ENCODE peak calls at places on chromosome 20, in five cellular contexts. M is mammary epithelial cell, R is fibroblast of lung, B is MM.1S, J is A673. T is an unnamed sample.

GRCh38 chr20:50510706-50511401 is 671 bp downstream of the PTPN1 start:
- DNase-seq in M (peak), R (no peak), B (peak), J (no peak), T (no peak)

GRCh38 chr20:42308980-42309524 is 690.9 kb upstream of the CHD6 start:
- DNase-seq in M (no peak), R (no peak), B (no peak), J (no peak), T (no peak)

GRCh38 chr20:47265984-47266383 is 90.5 kb downstream of the ZMYND8 start:
- DNase-seq in M (no peak), R (no peak), B (peak), J (no peak), T (no peak)

GRCh38 chr20:9301129-9302072 is 213.0 kb upstream of the LAMP5 start:
- DNase-seq in M (peak), R (peak), B (no peak), J (peak), T (no peak)

GRCh38 chr20:35953411-35954199 is 697 bp downstream of the SCAND1 start:
- DNase-seq in M (no peak), R (peak), B (peak), J (peak), T (no peak)

GRCh38 chr20:1663917-1664316 is 6.3 kb upstream of the SIRPG start:
- DNase-seq in M (peak), R (peak), B (no peak), J (peak), T (no peak)

GRCh38 chr20:43667341-43668132 is 623 bp downstream of the MYBL2 start:
- DNase-seq in M (no peak), R (peak), B (peak), J (peak), T (no peak)

GRCh38 chr20:61252601-61253263 is 671 bp downstream of the CDH4 start:
- DNase-seq in M (peak), R (peak), B (no peak), J (peak), T (no peak)

GRCh38 chr20:19783966-19784401 is 25.9 kb downstream of the RIN2 start:
- DNase-seq in M (peak), R (peak), B (no peak), J (no peak), T (no peak)

GRCh38 chr20:46359233-46359751 is 47.1 kb downstream of the ELMO2 start:
- DNase-seq in M (no peak), R (no peak), B (no peak), J (no peak), T (no peak)

GRCh38 chr20:17967595-17968365 is 814 bp downstream of the SNX5 start:
- DNase-seq in M (peak), R (peak), B (peak), J (no peak), T (no peak)

GRCh38 chr20:39253051-39253682 is 291.0 kb downstream of the DHX35 start:
- DNase-seq in M (no peak), R (no peak), B (no peak), J (no peak), T (no peak)

GRCh38 chr20:51354769-51355319 is 187.7 kb downstream of the NFATC2 start:
- DNase-seq in M (no peak), R (peak), B (no peak), J (peak), T (no peak)

GRCh38 chr20:1463971-1464570 is 2.6 kb downstream of the NSFL1C start:
- DNase-seq in M (peak), R (peak), B (no peak), J (no peak), T (no peak)

GRCh38 chr20:41005361-41005729 is 23.3 kb upstream of the TOP1 start:
- DNase-seq in M (peak), R (peak), B (no peak), J (peak), T (peak)

GRCh38 chr20:48056218-48056617 is 270.9 kb upstream of the SULF2 start:
- DNase-seq in M (peak), R (no peak), B (no peak), J (peak), T (no peak)

GRCh38 chr20:11672959-11673358 is 244.7 kb upstream of the BTBD3 start:
- DNase-seq in M (no peak), R (no peak), B (no peak), J (no peak), T (no peak)

GRCh38 chr20:51703446-51704287 is 64.5 kb downstream of the ATP9A start:
- DNase-seq in M (no peak), R (no peak), B (no peak), J (peak), T (no peak)

GRCh38 chr20:37364013-37364926 is 18.3 kb downstream of the SRC start:
- DNase-seq in M (no peak), R (no peak), B (no peak), J (no peak), T (no peak)

GRCh38 chr20:37365760-37366638 is 20.1 kb downstream of the SRC start:
- DNase-seq in M (no peak), R (no peak), B (peak), J (no peak), T (no peak)

GRCh38 chr20:37364927-37365272 is 19.0 kb downstream of the SRC start:
- DNase-seq in M (no peak), R (no peak), B (no peak), J (no peak), T (no peak)

GRCh38 chr20:37369846-37370245 is 23.9 kb downstream of the SRC start:
- DNase-seq in M (no peak), R (no peak), B (no peak), J (no peak), T (no peak)

GRCh38 chr20:37366749-37367148 is 20.8 kb downstream of the SRC start:
- DNase-seq in M (no peak), R (no peak), B (no peak), J (no peak), T (no peak)
- H3K4me3 ChIP-seq in M (no peak), R (no peak), B (no peak), J (no peak), T (no peak)

GRCh38 chr20:62350629-62351422 is 16.3 kb downstream of the LAMA5 start:
- DNase-seq in M (no peak), R (no peak), B (no peak), J (no peak), T (no peak)
- H3K27ac ChIP-seq in M (peak), R (no peak), B (no peak), J (no peak), T (no peak)

GRCh38 chr20:63471719-63472158 is 716 bp downstream of the KCNQ2 start:
- DNase-seq in M (no peak), R (no peak), B (no peak), J (no peak), T (no peak)
- TF ChIP-seq EZH2 in M (no peak), R (no peak), B (no peak), J (no peak), T (no peak)

GRCh38 chr20:33299111-33299603 is 16.1 kb downstream of the BPIFB1 start:
- DNase-seq in M (peak), R (peak), B (peak), J (peak), T (no peak)
- H3K4me3 ChIP-seq in M (no peak), R (no peak), B (no peak), J (no peak), T (no peak)

T was measured in SK-N-MC.